ENCODE peak calls at places on chromosome 11, in seven cellular contexts. L is ecto neural progenitor cell, V is heart left ventricle, G is NCI-H748 treated with DMSO at 0.1 percent for 48 hours, E is left lung, R is caudate nucleus, T is Kasumi-1. M is an unnamed sample.
A peak's percentile ranks its signal among the peaks of the same experiment; 100 is the strongest.

GRCh38 chr11:47616726-47617416 is 22.7 kb upstream of the C1QTNF4 start:
- DNase-seq in T (peak; percentile 88), L (no peak), E (peak; percentile 41), G (peak; percentile 25), V (no peak), R (peak; percentile 38), M (no peak)

GRCh38 chr11:9573775-9574555 is 495 bp downstream of the WEE1 start:
- DNase-seq in R (no peak), G (no peak), T (no peak), L (no peak), V (peak; percentile 72), E (no peak), M (peak; percentile 78)

GRCh38 chr11:111441443-111441842 is 62.4 kb upstream of the POU2AF1 start:
- DNase-seq in G (no peak), E (no peak), V (no peak), T (no peak), R (no peak), L (no peak), M (no peak)

GRCh38 chr11:19345848-19346681 is 105.3 kb upstream of the E2F8 start:
- DNase-seq in V (peak; percentile 66), T (no peak), E (no peak), R (peak; percentile 66), G (peak; percentile 66), L (peak; percentile 77), M (peak; percentile 66)

GRCh38 chr11:127926721-127927120 is 660.6 kb downstream of the ETS1 start:
- DNase-seq in L (no peak), T (no peak), E (no peak), V (no peak), G (no peak), R (no peak), M (no peak)

GRCh38 chr11:61888043-61888442 is 3.3 kb downstream of the FADS3 start:
- DNase-seq in E (peak; percentile 74), G (no peak), L (no peak), V (peak; percentile 88), T (no peak), R (no peak), M (peak; percentile 90)

GRCh38 chr11:47394322-47395224 is 13.8 kb upstream of the SLC39A13 start:
- DNase-seq in E (peak; percentile 84), G (no peak), R (no peak), T (peak; percentile 79), L (no peak), V (peak; percentile 89), M (peak; percentile 93)

GRCh38 chr11:68999093-68999747 is 13.8 kb downstream of the MRGPRF start:
- DNase-seq in L (peak; percentile 18), R (no peak), E (peak; percentile 13), G (no peak), V (no peak), T (no peak), M (no peak)

GRCh38 chr11:100830978-100831732 is 144.1 kb downstream of the ARHGAP42 start:
- DNase-seq in R (no peak), L (no peak), G (no peak), V (no peak), T (no peak), E (no peak), M (no peak)

GRCh38 chr11:134905513-134905912 is 493.5 kb upstream of the B3GAT1 start:
- DNase-seq in R (no peak), L (no peak), G (no peak), V (no peak), E (no peak), T (no peak), M (no peak)

GRCh38 chr11:75565916-75566762 is 4.1 kb downstream of the SERPINH1 start:
- DNase-seq in G (no peak), E (no peak), V (peak; percentile 65), T (no peak), R (no peak), L (no peak), M (peak; percentile 62)

GRCh38 chr11:70159612-70160570 is 43.2 kb upstream of the FADD start:
- DNase-seq in E (peak; percentile 43), R (no peak), L (no peak), V (no peak), T (no peak), G (no peak), M (no peak)

GRCh38 chr11:126149759-126150236 is 61.7 kb downstream of the RPUSD4 start:
- DNase-seq in V (no peak), L (no peak), T (peak; percentile 62), E (no peak), R (no peak), G (no peak), M (no peak)

GRCh38 chr11:27281276-27281675 is 81.7 kb downstream of the CCDC34 start:
- DNase-seq in R (no peak), L (no peak), G (no peak), T (no peak), E (no peak), V (no peak), M (no peak)

GRCh38 chr11:84430661-84431060 is 1144.5 kb upstream of the CCDC90B start:
- DNase-seq in G (no peak), E (peak; percentile 31), T (no peak), V (no peak), L (no peak), R (no peak), M (no peak)

GRCh38 chr11:114208371-114208770 is 87.8 kb upstream of the NNMT start:
- DNase-seq in G (no peak), V (no peak), R (no peak), E (no peak), T (no peak), L (no peak), M (no peak)

GRCh38 chr11:4038973-4039372 is 55.6 kb upstream of the RRM1 start:
- DNase-seq in T (no peak), R (no peak), V (no peak), E (no peak), G (no peak), L (no peak), M (no peak)

GRCh38 chr11:61972112-61972795 is 4.8 kb upstream of the FTH1 start:
- DNase-seq in T (no peak), G (no peak), V (no peak), E (peak; percentile 51), L (peak; percentile 29), R (no peak), M (no peak)

GRCh38 chr11:78212586-78213371 is 24.1 kb downstream of the USP35 start:
- DNase-seq in E (no peak), V (no peak), L (no peak), R (no peak), G (no peak), T (no peak), M (no peak)

GRCh38 chr11:65078151-65078550 is 5.7 kb downstream of the CDCA5 start:
- DNase-seq in E (no peak), R (no peak), G (no peak), V (no peak), T (peak; percentile 29), L (no peak), M (no peak)

GRCh38 chr11:92480519-92480918 is 255.9 kb downstream of the FAT3 start:
- DNase-seq in R (no peak), E (no peak), G (no peak), V (no peak), T (no peak), L (no peak), M (no peak)

M was measured in Right ventricle myocardium inferior.